ENCODE peak calls at places on chromosomes 1 and 21, in six cellular contexts. D is lung, K is neural progenitor cell, S is suprapubic skin, F is small intestine, H is fibroblast of lung. P is an unnamed sample.
A peak's percentile ranks its signal among the peaks of the same experiment; 100 is the strongest.

GRCh38 chr1:22641906-22642636 is 1.4 kb upstream of the C1QC start:
- DNase-seq in S (peak; percentile 83), K (peak; percentile 88), F (peak; percentile 56), H (peak; percentile 23), D (peak; percentile 81), P (no peak)

GRCh38 chr1:17134036-17134435 is 14.8 kb upstream of the PADI2 start:
- DNase-seq in H (no peak), F (no peak), S (no peak), D (no peak), K (no peak), P (no peak)

GRCh38 chr1:176566004-176566975 is 103.3 kb downstream of the PAPPA2 start:
- DNase-seq in H (peak; percentile 10), F (no peak), S (no peak), D (peak; percentile 28), K (no peak), P (no peak)

GRCh38 chr1:225250432-225250831 is 177.4 kb downstream of the LBR start:
- DNase-seq in F (no peak), D (no peak), H (peak; percentile 1), S (no peak), K (no peak), P (no peak)

GRCh38 chr1:94864821-94865220 is 44.7 kb downstream of the SLC44A3 start:
- DNase-seq in H (no peak), F (no peak), K (peak; percentile 20), S (no peak), D (no peak), P (no peak)

GRCh38 chr1:3369437-3370076 is 84.9 kb upstream of the ARHGEF16 start:
- DNase-seq in H (peak; percentile 98), K (no peak), D (no peak), S (no peak), F (no peak), P (no peak)

GRCh38 chr1:31102501-31102950 is 37.0 kb upstream of the PUM1 start:
- DNase-seq in H (peak; percentile 65), K (no peak), S (no peak), D (no peak), F (peak; percentile 26), P (no peak)

GRCh38 chr1:119674835-119675289 is 26.8 kb upstream of the ZNF697 start:
- DNase-seq in K (no peak), H (peak; percentile 80), D (peak; percentile 70), F (no peak), S (peak; percentile 72), P (no peak)

GRCh38 chr1:205247130-205247921 is 19.6 kb downstream of the TMCC2 start:
- DNase-seq in H (no peak), K (no peak), S (no peak), D (no peak), F (no peak), P (no peak)

GRCh38 chr21:37342046-37342632 is 24.4 kb upstream of the DYRK1A start:
- DNase-seq in F (no peak), K (no peak), H (no peak), S (no peak), D (no peak), P (no peak)

GRCh38 chr21:38834725-38835124 is 29.0 kb downstream of the ETS2 start:
- DNase-seq in K (no peak), F (no peak), S (no peak), H (no peak), D (no peak), P (no peak)

GRCh38 chr21:35467536-35467935 is 418.4 kb upstream of the RUNX1 start:
- DNase-seq in H (peak; percentile 60), F (no peak), D (no peak), K (no peak), S (no peak), P (no peak)

GRCh38 chr21:28523367-28523766 is 469.3 kb downstream of the LTN1 start:
- DNase-seq in S (no peak), H (no peak), D (no peak), K (no peak), F (no peak), P (no peak)

GRCh38 chr1:185162491-185162890 is 5.5 kb downstream of the SWT1 start:
- DNase-seq in F (no peak), S (no peak), K (no peak), H (no peak), D (no peak), P (no peak)

GRCh38 chr21:14617040-14617393 is 70.9 kb upstream of the SAMSN1 start:
- DNase-seq in K (no peak), F (no peak), H (no peak), D (no peak), S (no peak), P (no peak)

GRCh38 chr1:44603718-44604117 is 70.6 kb downstream of the TMEM53 start:
- DNase-seq in H (no peak), S (no peak), D (no peak), F (peak; percentile 51), K (no peak), P (no peak)

GRCh38 chr1:99621340-99621901 is 24.5 kb upstream of the PALMD start:
- DNase-seq in F (no peak), H (peak; percentile 20), S (no peak), K (no peak), D (no peak), P (no peak)

GRCh38 chr1:222225171-222225570 is 322.7 kb downstream of the HHIPL2 start:
- DNase-seq in D (no peak), S (no peak), H (no peak), K (no peak), F (no peak), P (no peak)

GRCh38 chr1:29986986-29987385 is 736.4 kb downstream of the MATN1 start:
- DNase-seq in F (peak; percentile 3), K (no peak), H (no peak), S (no peak), D (peak; percentile 26), P (no peak)

GRCh38 chr1:203663820-203664219 is 37.2 kb downstream of the ATP2B4 start:
- DNase-seq in K (no peak), D (no peak), S (no peak), H (peak; percentile 55), F (no peak), P (no peak)

GRCh38 chr21:40686526-40686925 is 160.4 kb downstream of the DSCAM start:
- DNase-seq in D (no peak), S (no peak), F (no peak), H (no peak), K (peak; percentile 40), P (no peak)

GRCh38 chr21:40688106-40688850 is 158.7 kb downstream of the DSCAM start:
- DNase-seq in H (no peak), F (no peak), K (no peak), S (no peak), D (no peak), P (no peak)

GRCh38 chr21:40689816-40690215 is 157.1 kb downstream of the DSCAM start:
- DNase-seq in H (no peak), K (no peak), D (no peak), S (no peak), F (no peak), P (no peak)

GRCh38 chr21:40687625-40688024 is 159.3 kb downstream of the DSCAM start:
- DNase-seq in F (no peak), S (no peak), D (no peak), K (no peak), H (no peak), P (no peak)

DNA sequence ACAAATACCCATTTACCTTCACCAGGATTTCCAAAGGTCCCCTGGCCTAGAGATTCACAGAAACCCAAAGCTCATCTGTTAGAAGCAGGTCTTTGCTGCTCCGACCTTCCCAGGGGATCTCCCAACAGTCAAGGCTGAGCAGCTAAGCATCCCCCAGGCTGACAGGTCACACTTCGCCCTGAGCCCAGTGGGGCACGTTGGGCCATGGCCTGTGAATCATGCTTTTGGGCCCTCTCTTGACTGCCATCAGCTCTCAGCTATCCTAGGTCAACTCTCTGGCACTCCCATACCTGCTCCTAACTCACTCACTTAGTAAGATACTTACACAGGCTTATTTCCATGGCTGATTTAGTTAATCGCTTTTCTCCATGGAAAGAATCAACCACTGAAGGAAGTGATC is 157.7 kb downstream of the DSCAM start:
- DNase-seq in K (no peak), H (no peak), F (no peak), D (no peak), S (no peak), P (no peak)
- H3K9me3 ChIP-seq in K (no peaks in the 10 kb centered on the region), H (no peaks in the 10 kb centered on the region), F (no peaks in the 10 kb centered on the region), D (peaks cover 3% of the 10 kb centered on the region), S (no peaks in the 10 kb centered on the region), P (no peaks in the 10 kb centered on the region)

GRCh38 chr1:36369472-36369871 is 16.3 kb downstream of the STK40 start:
- DNase-seq in H (no peak), D (no peak), K (no peak), F (no peak), S (no peak), P (no peak)
- H3K4me1 ChIP-seq in H (peaks cover 45% of the 10 kb centered on the region), D (peaks cover 15% of the 10 kb centered on the region), K (peaks cover 31% of the 10 kb centered on the region), F (peaks cover 15% of the 10 kb centered on the region), S (peaks cover 62% of the 10 kb centered on the region), P (peaks cover 26% of the 10 kb centered on the region)

GRCh38 chr21:31687108-31687507 is 27.6 kb downstream of the SOD1 start:
- DNase-seq in S (no peak), K (no peak), F (no peak), H (no peak), D (no peak), P (no peak)

GRCh38 chr21:31688603-31689368 is 29.3 kb downstream of the SOD1 start:
- DNase-seq in S (no peak), H (peak; percentile 4), F (no peak), D (no peak), K (no peak), P (no peak)

GRCh38 chr21:31683029-31683428 is 23.5 kb downstream of the SOD1 start:
- DNase-seq in K (no peak), D (no peak), F (no peak), H (peak; percentile 3), S (no peak), P (no peak)

GRCh38 chr21:31684918-31685317 is 25.4 kb downstream of the SOD1 start:
- DNase-seq in F (no peak), D (no peak), K (no peak), S (no peak), H (no peak), P (no peak)

DNA sequence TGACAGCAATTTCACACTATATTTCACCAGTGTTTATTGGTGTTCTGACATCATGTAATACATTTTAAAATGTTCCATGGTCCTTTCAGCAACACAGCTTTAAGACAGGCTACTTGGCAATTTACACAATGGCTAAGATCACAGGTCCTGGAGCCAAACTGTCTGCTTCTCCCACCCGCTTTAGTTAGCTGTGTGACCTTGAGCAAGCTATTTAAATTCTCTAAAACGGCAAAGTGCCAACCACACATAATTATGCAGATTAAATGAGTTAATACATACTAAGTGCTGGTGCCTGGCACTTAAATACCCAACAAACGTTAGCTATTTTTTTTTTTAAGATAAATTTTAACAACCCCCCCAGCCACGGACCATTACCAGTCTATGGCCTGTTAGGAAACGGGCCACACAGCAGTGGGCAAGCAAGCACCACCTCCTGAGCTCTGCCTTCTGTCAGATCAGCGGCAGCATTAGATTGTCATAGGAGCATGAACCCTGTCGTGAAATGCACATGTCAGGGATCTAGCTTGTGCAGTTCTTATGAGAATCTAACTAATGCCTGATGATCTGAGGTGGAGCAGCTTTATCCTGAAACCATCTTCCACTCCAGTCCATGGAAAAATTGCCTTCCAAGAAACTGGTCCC is 26.9 kb downstream of the SOD1 start:
- DNase-seq in S (no peak), K (no peak), H (no peak), F (no peak), D (no peak), P (no peak)
- H3K9me3 ChIP-seq in S (no peaks in the 10 kb centered on the region), K (no peaks in the 10 kb centered on the region), H (no peaks in the 10 kb centered on the region), F (no peaks in the 10 kb centered on the region), D (no peaks in the 10 kb centered on the region), P (no peaks in the 10 kb centered on the region)

DNA sequence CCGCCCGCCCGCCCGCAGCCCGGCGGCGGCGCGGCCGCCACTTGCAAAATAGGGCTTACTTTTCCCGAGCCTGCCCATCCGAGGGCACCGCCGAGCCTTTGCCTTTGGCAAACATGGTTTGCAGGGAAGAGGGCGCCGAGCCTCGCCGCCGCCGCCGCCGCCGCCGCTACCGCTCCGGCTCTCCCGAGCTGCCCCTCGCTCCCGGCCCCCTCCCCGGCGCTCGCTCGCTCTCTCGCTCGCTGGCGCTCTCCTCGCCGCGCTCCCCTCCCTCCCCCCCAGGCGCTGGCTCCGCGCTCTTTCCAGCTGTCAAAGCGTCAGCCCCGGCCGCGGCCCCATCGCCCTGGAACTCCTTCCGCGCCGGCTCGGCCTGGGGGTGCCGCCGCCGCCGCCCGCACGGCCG is 300 bp downstream of the SSBP3 start:
- DNase-seq in K (no peak), F (no peak), D (no peak), H (no peak), S (no peak), P (no peak)
- H3K4me1 ChIP-seq in K (peaks cover 54% of the 10 kb centered on the region), F (peaks cover 42% of the 10 kb centered on the region), D (peaks cover 29% of the 10 kb centered on the region), H (peaks cover 11% of the 10 kb centered on the region), S (peaks cover 60% of the 10 kb centered on the region), P (peaks cover 72% of the 10 kb centered on the region)

P was measured in esophagus squamous epithelium.